ENCODE peak calls at places on chromosomes 1 and 21, in seven cellular contexts. U, P, F, A, X, D and T are unnamed samples.

GRCh38 chr1:40740039-40740991 is 43.3 kb upstream of the KCNQ4 start:
- DNase-seq in U (no peak), P (no peak), F (no peak), A (no peak), X (no peak), D (no peak), T (no peak)

GRCh38 chr21:40335689-40336088 is 468.5 kb downstream of the PCP4 start:
- DNase-seq in U (no peak), P (no peak), F (no peak), A (no peak), X (no peak), D (no peak), T (no peak)

GRCh38 chr1:176857632-176858031 is 306.9 kb downstream of the ASTN1 start:
- DNase-seq in U (no peak), P (no peak), F (no peak), A (no peak), X (no peak), D (no peak), T (no peak)

GRCh38 chr1:2431503-2431902 is 19.1 kb upstream of the PEX10 start:
- DNase-seq in U (no peak), P (no peak), F (no peak), A (no peak), X (no peak), D (no peak), T (no peak)

GRCh38 chr1:240706150-240706904 is 94.4 kb upstream of the GREM2 start:
- DNase-seq in U (peak), P (no peak), F (no peak), A (no peak), X (no peak), D (no peak), T (no peak)

GRCh38 chr1:155134858-155135415 is 715 bp upstream of the SLC50A1 start:
- DNase-seq in U (peak), P (no peak), F (peak), A (peak), X (peak), D (peak), T (peak)

GRCh38 chr21:46180079-46180722 is 4.1 kb downstream of the SPATC1L start:
- DNase-seq in U (no peak), P (no peak), F (no peak), A (no peak), X (no peak), D (no peak), T (peak)

GRCh38 chr1:108199231-108199657 is 899 bp downstream of the SLC25A24 start:
- DNase-seq in U (peak), P (no peak), F (no peak), A (no peak), X (peak), D (peak), T (no peak)

GRCh38 chr1:87951852-87952251 is 623.2 kb downstream of the LMO4 start:
- DNase-seq in U (no peak), P (peak), F (no peak), A (no peak), X (no peak), D (no peak), T (no peak)

GRCh38 chr1:182909578-182909977 is 43.4 kb downstream of the SHCBP1L start:
- DNase-seq in U (no peak), P (no peak), F (no peak), A (no peak), X (no peak), D (no peak), T (no peak)

GRCh38 chr1:161427733-161428516 is 60.2 kb upstream of the CFAP126 start:
- DNase-seq in U (peak), P (no peak), F (no peak), A (peak), X (peak), D (no peak), T (no peak)

GRCh38 chr1:114320586-114320985 is 166.9 kb upstream of the SYT6 start:
- DNase-seq in U (peak), P (no peak), F (no peak), A (no peak), X (no peak), D (no peak), T (no peak)

GRCh38 chr1:227771771-227772170 is 36.5 kb downstream of the SNAP47 start:
- DNase-seq in U (no peak), P (no peak), F (no peak), A (no peak), X (no peak), D (no peak), T (no peak)